ENCODE peak calls at places on chromosomes 13 and 19, in four cellular contexts. One of them, this sample, is unnamed.

GRCh38 chr19:47186337-47187022 is 44.5 kb downstream of the BBC3 start:
- DNase-seq in H1: no peak
- DNase-seq in K562: no peak
- DNase-seq in GM12878: peak; percentile 89
- DNase-seq in this sample: no peak

GRCh38 chr13:64482373-64482772 is 2747.8 kb downstream of the PCDH9 start:
- DNase-seq in H1: no peak
- DNase-seq in K562: no peak
- DNase-seq in GM12878: no peak
- DNase-seq in this sample: no peak

GRCh38 chr13:24911135-24911524 is 147.2 kb downstream of the RNF17 start:
- DNase-seq in H1: no peak
- DNase-seq in K562: peak; percentile 52
- DNase-seq in GM12878: no peak
- DNase-seq in this sample: no peak

GRCh38 chr13:112885782-112886268 is 83.2 kb upstream of the MCF2L start:
- DNase-seq in H1: peak; percentile 84
- DNase-seq in K562: peak; percentile 63
- DNase-seq in GM12878: no peak
- DNase-seq in this sample: no peak

GRCh38 chr19:30670562-30671513 is 298.7 kb downstream of the ZNF536 start:
- DNase-seq in H1: no peak
- DNase-seq in K562: no peak
- DNase-seq in GM12878: no peak
- DNase-seq in this sample: no peak

GRCh38 chr13:41231786-41232185 is 31.6 kb downstream of the MTRF1 start:
- DNase-seq in H1: no peak
- DNase-seq in K562: peak; percentile 31
- DNase-seq in GM12878: peak; percentile 24
- DNase-seq in this sample: no peak

GRCh38 chr13:28047784-28048388 is 52.5 kb downstream of the FLT3 start:
- DNase-seq in H1: no peak
- DNase-seq in K562: no peak
- DNase-seq in GM12878: peak; percentile 94
- DNase-seq in this sample: no peak

GRCh38 chr13:33744589-33745369 is 73.2 kb upstream of the RFC3 start:
- DNase-seq in H1: no peak
- DNase-seq in K562: no peak
- DNase-seq in GM12878: no peak
- DNase-seq in this sample: no peak

GRCh38 chr13:99926014-99926731 is 45.4 kb downstream of the ZIC5 start:
- DNase-seq in H1: no peak
- DNase-seq in K562: peak; percentile 25
- DNase-seq in GM12878: no peak
- DNase-seq in this sample: no peak

GRCh38 chr19:27746691-27747380 is 1466.1 kb downstream of the UQCRFS1 start:
- DNase-seq in H1: peak; percentile 69
- DNase-seq in K562: peak; percentile 3
- DNase-seq in GM12878: no peak
- DNase-seq in this sample: no peak

GRCh38 chr13:32745509-32745908 is 159.3 kb downstream of the PDS5B start:
- DNase-seq in H1: no peak
- DNase-seq in K562: no peak
- DNase-seq in GM12878: no peak
- DNase-seq in this sample: no peak

GRCh38 chr13:45602183-45602582 is 13.4 kb downstream of the ERICH6B start:
- DNase-seq in H1: no peak
- DNase-seq in K562: no peak
- DNase-seq in GM12878: no peak
- DNase-seq in this sample: no peak

GRCh38 chr13:113969311-113969972 is 4.4 kb downstream of the C13orf46 start:
- DNase-seq in H1: no peak
- DNase-seq in K562: no peak
- DNase-seq in GM12878: no peak
- DNase-seq in this sample: no peak

GRCh38 chr19:51368366-51369282 is at the start of gene CLDND2:
- DNase-seq in H1: peak; percentile 48
- DNase-seq in K562: peak; percentile 50
- DNase-seq in GM12878: no peak
- DNase-seq in this sample: no peak

GRCh38 chr13:94950303-94950702 is 238.0 kb upstream of the SOX21 start:
- DNase-seq in H1: no peak
- DNase-seq in K562: peak; percentile 28
- DNase-seq in GM12878: no peak
- DNase-seq in this sample: no peak

GRCh38 chr13:107553838-107554237 is 661.5 kb downstream of the LIG4 start:
- DNase-seq in H1: no peak
- DNase-seq in K562: no peak
- DNase-seq in GM12878: no peak
- DNase-seq in this sample: no peak

GRCh38 chr19:11987405-11988231 is 22.8 kb downstream of the ZNF763 start:
- DNase-seq in H1: peak; percentile 96
- DNase-seq in K562: peak; percentile 85
- DNase-seq in GM12878: peak; percentile 68
- DNase-seq in this sample: no peak

GRCh38 chr19:11737964-11738745 is 591 bp downstream of the ZNF823 start:
- DNase-seq in H1: peak; percentile 62
- DNase-seq in K562: peak; percentile 77
- DNase-seq in GM12878: no peak
- DNase-seq in this sample: no peak

GRCh38 chr19:33721735-33722297 is 74.9 kb upstream of the KCTD15 start:
- DNase-seq in H1: no peak
- DNase-seq in K562: no peak
- DNase-seq in GM12878: no peak
- DNase-seq in this sample: no peak
- H3K27me3 ChIP-seq in H1: no peaks in the 10 kb centered on the region
- H3K27me3 ChIP-seq in K562: no peaks in the 10 kb centered on the region
- H3K27me3 ChIP-seq in GM12878: no peaks in the 10 kb centered on the region
- H3K27me3 ChIP-seq in this sample: peaks cover 9% of the 10 kb centered on the region

DNA sequence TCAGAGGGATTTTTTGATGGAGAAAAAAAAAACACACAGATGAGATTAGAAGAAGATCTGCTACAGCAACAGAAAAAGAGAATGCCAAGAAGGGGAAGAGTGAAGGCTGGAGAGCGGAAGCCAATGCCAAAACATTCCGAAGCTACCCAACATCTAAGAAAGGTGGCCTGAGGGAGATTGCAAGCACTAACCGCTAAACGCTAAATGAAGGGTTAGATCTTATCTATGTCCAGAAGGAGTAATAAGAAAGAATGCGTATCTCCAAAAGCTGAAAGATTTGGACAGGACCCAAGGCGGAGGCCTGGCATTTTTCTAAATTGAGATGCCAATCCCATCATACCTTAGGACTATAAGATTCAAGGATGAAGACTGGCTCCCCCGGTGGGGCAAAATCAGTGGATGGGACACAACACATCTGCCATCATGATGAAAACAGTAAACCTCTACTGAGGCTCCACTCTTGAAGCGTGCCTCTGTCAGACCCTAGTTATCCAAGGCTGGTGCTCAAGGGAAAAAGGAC is 15.6 kb upstream of the HMGB1 start:
- DNase-seq in H1: no peak
- DNase-seq in K562: no peak
- DNase-seq in GM12878: no peak
- DNase-seq in this sample: no peak
- TF ChIP-seq SIN3A in H1: no peak
- TF ChIP-seq SIN3A in K562: no peak
- TF ChIP-seq SIN3A in GM12878: no peak
- TF ChIP-seq SIN3A in this sample: no peak

GRCh38 chr19:29273000-29273691 is 60.2 kb upstream of the UQCRFS1 start:
- DNase-seq in H1: no peak
- DNase-seq in K562: no peak
- DNase-seq in GM12878: no peak
- DNase-seq in this sample: no peak
- H3K27me3 ChIP-seq in H1: no peaks in the 10 kb centered on the region
- H3K27me3 ChIP-seq in K562: peaks cover 10% of the 10 kb centered on the region
- H3K27me3 ChIP-seq in GM12878: no peaks in the 10 kb centered on the region
- H3K27me3 ChIP-seq in this sample: peaks cover 5% of the 10 kb centered on the region

DNA sequence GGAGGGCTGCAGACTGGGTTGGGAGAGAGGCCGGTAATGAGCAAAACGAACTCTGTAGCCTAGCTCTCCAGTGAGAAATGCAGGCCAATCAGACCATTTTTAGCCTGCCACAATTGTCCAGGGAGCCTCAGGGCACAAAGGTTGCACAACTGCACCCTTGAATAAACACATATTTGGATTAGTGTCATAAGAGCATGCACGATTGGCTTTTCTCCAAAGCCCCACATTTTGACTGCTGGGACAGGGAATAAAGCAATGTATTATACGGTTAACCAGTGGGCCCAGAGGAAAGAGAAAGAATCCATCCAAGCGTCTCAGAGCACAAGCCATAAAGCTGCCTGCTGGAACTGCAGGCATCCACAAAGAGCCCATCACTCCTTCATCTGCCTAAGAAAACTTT is 729.4 kb upstream of the SGCG start:
- DNase-seq in H1: no peak
- DNase-seq in K562: no peak
- DNase-seq in GM12878: no peak
- DNase-seq in this sample: no peak
- TF ChIP-seq SIN3A in H1: no peak
- TF ChIP-seq SIN3A in K562: no peak
- TF ChIP-seq SIN3A in GM12878: no peak
- TF ChIP-seq SIN3A in this sample: no peak

DNA sequence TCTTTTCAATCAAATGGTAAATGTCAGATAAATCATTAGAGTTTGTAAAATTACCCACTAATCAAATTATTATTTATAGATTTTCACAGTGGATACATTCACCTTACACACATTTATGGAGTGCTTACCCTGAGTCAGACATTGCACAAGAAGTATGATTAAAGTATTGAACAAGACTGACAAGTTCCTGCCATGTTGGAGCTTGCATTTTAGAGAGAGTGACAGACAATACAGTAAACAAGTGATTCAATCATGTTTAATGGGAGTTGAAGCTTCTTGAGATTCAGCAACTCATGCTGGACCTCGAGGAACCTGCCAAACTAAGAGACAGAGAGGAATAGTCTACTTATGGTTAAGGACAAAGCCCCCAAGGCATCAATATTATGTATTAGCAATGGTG is 487.8 kb downstream of the PCDH17 start:
- DNase-seq in H1: no peak
- DNase-seq in K562: no peak
- DNase-seq in GM12878: no peak
- DNase-seq in this sample: no peak
- H3K27me3 ChIP-seq in H1: no peaks in the 10 kb centered on the region
- H3K27me3 ChIP-seq in K562: no peaks in the 10 kb centered on the region
- H3K27me3 ChIP-seq in GM12878: no peaks in the 10 kb centered on the region
- H3K27me3 ChIP-seq in this sample: no peaks in the 10 kb centered on the region

GRCh38 chr19:38513762-38514167 is 80.3 kb downstream of the RYR1 start:
- DNase-seq in H1: no peak
- DNase-seq in K562: no peak
- DNase-seq in GM12878: no peak
- DNase-seq in this sample: no peak
- TF ChIP-seq SIN3A in H1: no peak
- TF ChIP-seq SIN3A in K562: no peak
- TF ChIP-seq SIN3A in GM12878: no peak
- TF ChIP-seq SIN3A in this sample: no peak

GRCh38 chr19:13052447-13053232 is 50.0 kb downstream of the LYL1 start:
- DNase-seq in H1: no peak
- DNase-seq in K562: no peak
- DNase-seq in GM12878: no peak
- DNase-seq in this sample: no peak

GRCh38 chr19:13053238-13053637 is 49.4 kb downstream of the LYL1 start:
- DNase-seq in H1: no peak
- DNase-seq in K562: no peak
- DNase-seq in GM12878: no peak
- DNase-seq in this sample: no peak

GRCh38 chr19:13055213-13056051 is 47.2 kb downstream of the LYL1 start:
- DNase-seq in H1: peak; percentile 80
- DNase-seq in K562: no peak
- DNase-seq in GM12878: no peak
- DNase-seq in this sample: no peak

GRCh38 chr19:13054605-13055212 is 47.9 kb downstream of the LYL1 start:
- DNase-seq in H1: no peak
- DNase-seq in K562: no peak
- DNase-seq in GM12878: no peak
- DNase-seq in this sample: no peak

DNA sequence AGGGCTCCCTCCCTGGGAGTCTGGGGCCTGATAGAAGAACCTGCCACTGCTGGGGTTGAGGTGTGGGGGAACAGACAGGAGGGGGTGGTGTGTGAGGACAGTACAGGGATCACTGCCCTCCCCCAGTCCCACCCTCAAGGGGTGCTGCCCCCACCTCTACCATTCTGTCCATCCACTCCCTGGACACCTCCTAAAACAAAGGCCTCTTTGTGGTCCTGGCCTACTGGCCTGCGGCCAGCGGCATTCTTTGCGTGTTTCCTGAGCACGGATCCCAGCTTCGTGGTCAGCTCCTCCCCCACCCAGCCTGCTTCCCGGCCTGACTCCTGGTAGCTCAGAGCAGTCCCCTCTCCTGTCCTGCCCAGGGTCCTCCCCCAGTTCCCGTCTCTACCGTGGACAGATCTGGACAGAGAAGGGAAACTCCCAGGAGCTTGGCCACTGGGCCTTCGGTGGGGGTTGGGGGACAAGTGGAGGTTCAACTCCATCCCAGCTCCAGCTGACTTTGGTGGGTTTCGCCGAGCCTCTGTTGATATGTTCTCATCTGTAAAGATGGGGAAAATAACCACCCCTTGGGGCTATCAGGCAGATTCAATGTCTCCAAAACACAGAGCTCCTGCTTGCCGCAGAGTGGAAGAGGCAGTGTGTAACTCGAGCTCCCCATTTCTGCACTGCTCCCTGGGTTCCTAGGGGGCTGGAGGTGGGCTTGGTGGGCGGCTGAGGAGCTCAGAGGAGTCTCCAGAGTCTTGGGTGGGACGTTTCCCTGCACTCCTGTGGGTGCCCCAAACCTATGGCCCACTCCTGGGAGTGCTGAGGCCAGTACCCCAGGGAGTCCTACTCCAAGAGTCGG is 48.7 kb downstream of the LYL1 start:
- DNase-seq in H1: no peak
- DNase-seq in K562: no peak
- DNase-seq in GM12878: no peak
- DNase-seq in this sample: peak; percentile 38
- H3K27me3 ChIP-seq in H1: peaks cover 100% of the 10 kb centered on the region
- H3K27me3 ChIP-seq in K562: no peaks in the 10 kb centered on the region
- H3K27me3 ChIP-seq in GM12878: peaks cover 10% of the 10 kb centered on the region
- H3K27me3 ChIP-seq in this sample: no peaks in the 10 kb centered on the region

GRCh38 chr13:26678796-26679195 is 81.8 kb downstream of the GPR12 start:
- DNase-seq in H1: no peak
- DNase-seq in K562: peak; percentile 3
- DNase-seq in GM12878: no peak
- DNase-seq in this sample: no peak

GRCh38 chr13:26679411-26679810 is 81.2 kb downstream of the GPR12 start:
- DNase-seq in H1: no peak
- DNase-seq in K562: no peak
- DNase-seq in GM12878: no peak
- DNase-seq in this sample: no peak

GRCh38 chr13:26678330-26678729 is 82.3 kb downstream of the GPR12 start:
- DNase-seq in H1: no peak
- DNase-seq in K562: no peak
- DNase-seq in GM12878: no peak
- DNase-seq in this sample: no peak

GRCh38 chr13:26681036-26681435 is 79.5 kb downstream of the GPR12 start:
- DNase-seq in H1: no peak
- DNase-seq in K562: no peak
- DNase-seq in GM12878: no peak
- DNase-seq in this sample: no peak

GRCh38 chr13:26679945-26680516 is 80.6 kb downstream of the GPR12 start:
- DNase-seq in H1: no peak
- DNase-seq in K562: peak; percentile 2
- DNase-seq in GM12878: no peak
- DNase-seq in this sample: no peak
- TF ChIP-seq SIN3A in H1: no peak
- TF ChIP-seq SIN3A in K562: no peak
- TF ChIP-seq SIN3A in GM12878: no peak
- TF ChIP-seq SIN3A in this sample: no peak

GRCh38 chr19:55449469-55449868 is 6.4 kb upstream of the SHISA7 start:
- DNase-seq in H1: no peak
- DNase-seq in K562: no peak
- DNase-seq in GM12878: no peak
- DNase-seq in this sample: no peak
- H3K27me3 ChIP-seq in H1: peaks cover 74% of the 10 kb centered on the region
- H3K27me3 ChIP-seq in K562: peaks cover 2% of the 10 kb centered on the region
- H3K27me3 ChIP-seq in GM12878: no peaks in the 10 kb centered on the region
- H3K27me3 ChIP-seq in this sample: peaks cover 9% of the 10 kb centered on the region

This sample was measured in Panc1.